ENCODE peak calls at places on chromosomes 13 and 19, in five cellular contexts. One of them, this sample, is unnamed.
A peak's percentile ranks its signal among the peaks of the same experiment; 100 is the strongest.

GRCh38 chr13:33175991-33176390 is 109.6 kb downstream of the STARD13 start:
- DNase-seq in H9: no peak
- DNase-seq in H1: no peak
- DNase-seq in neuronal stem cell: no peak
- DNase-seq in IMR-90: no peak
- DNase-seq in this sample: no peak

GRCh38 chr13:21006141-21007005 is 55.0 kb downstream of the LATS2 start:
- DNase-seq in H9: no peak
- DNase-seq in H1: no peak
- DNase-seq in neuronal stem cell: no peak
- DNase-seq in IMR-90: no peak
- DNase-seq in this sample: no peak

GRCh38 chr13:33115274-33115673 is 99.1 kb downstream of the KL start:
- DNase-seq in H9: no peak
- DNase-seq in H1: no peak
- DNase-seq in IMR-90: no peak
- DNase-seq in neuronal stem cell: no peak
- DNase-seq in this sample: no peak

GRCh38 chr13:114025432-114026127 is 51.7 kb upstream of the C13orf46 start:
- DNase-seq in H9: no peak
- DNase-seq in neuronal stem cell: no peak
- DNase-seq in IMR-90: peak; percentile 78
- DNase-seq in H1: no peak
- DNase-seq in this sample: peak; percentile 82

GRCh38 chr19:40244596-40244995 is 18.1 kb upstream of the CCNP start:
- DNase-seq in H9: no peak
- DNase-seq in H1: no peak
- DNase-seq in neuronal stem cell: no peak
- DNase-seq in IMR-90: no peak
- DNase-seq in this sample: no peak

GRCh38 chr13:71118779-71119364 is 748.1 kb downstream of the DACH1 start:
- DNase-seq in neuronal stem cell: no peak
- DNase-seq in IMR-90: no peak
- DNase-seq in H1: no peak
- DNase-seq in H9: no peak
- DNase-seq in this sample: no peak

GRCh38 chr19:56837892-56838679 is 2.4 kb downstream of the PEG3 start:
- DNase-seq in H1: no peak
- DNase-seq in neuronal stem cell: peak; percentile 75
- DNase-seq in IMR-90: no peak
- DNase-seq in H9: no peak
- DNase-seq in this sample: no peak

GRCh38 chr19:55080121-55080914 is 4.6 kb downstream of the EPS8L1 start:
- DNase-seq in H9: peak; percentile 92
- DNase-seq in IMR-90: peak; percentile 55
- DNase-seq in neuronal stem cell: no peak
- DNase-seq in H1: peak; percentile 94
- DNase-seq in this sample: peak; percentile 75

GRCh38 chr13:25775986-25776385 is 275.8 kb downstream of the SHISA2 start:
- DNase-seq in IMR-90: no peak
- DNase-seq in neuronal stem cell: peak; percentile 39
- DNase-seq in H9: no peak
- DNase-seq in H1: no peak
- DNase-seq in this sample: no peak

GRCh38 chr13:75938811-75939525 is 302.8 kb downstream of the LMO7 start:
- DNase-seq in H1: no peak
- DNase-seq in H9: no peak
- DNase-seq in IMR-90: peak; percentile 19
- DNase-seq in neuronal stem cell: no peak
- DNase-seq in this sample: no peak

GRCh38 chr13:94537740-94538630 is 58.0 kb downstream of the TGDS start:
- DNase-seq in IMR-90: no peak
- DNase-seq in neuronal stem cell: no peak
- DNase-seq in H9: no peak
- DNase-seq in H1: no peak
- DNase-seq in this sample: no peak

GRCh38 chr19:9848060-9848459 is 12.9 kb downstream of the PIN1 start:
- DNase-seq in IMR-90: no peak
- DNase-seq in H1: peak; percentile 83
- DNase-seq in H9: peak; percentile 65
- DNase-seq in neuronal stem cell: no peak
- DNase-seq in this sample: no peak

GRCh38 chr19:10712041-10712440 is 5.8 kb upstream of the DNM2 start:
- DNase-seq in H9: peak; percentile 66
- DNase-seq in H1: peak; percentile 66
- DNase-seq in neuronal stem cell: no peak
- DNase-seq in IMR-90: no peak
- DNase-seq in this sample: no peak

GRCh38 chr19:13024126-13024957 is 29.1 kb downstream of the NFIX start:
- DNase-seq in IMR-90: peak; percentile 45
- DNase-seq in H9: no peak
- DNase-seq in H1: no peak
- DNase-seq in neuronal stem cell: no peak
- DNase-seq in this sample: peak; percentile 25

GRCh38 chr19:29483641-29483920 is 42.2 kb upstream of the VSTM2B start:
- DNase-seq in H9: peak; percentile 5
- DNase-seq in neuronal stem cell: no peak
- DNase-seq in H1: no peak
- DNase-seq in IMR-90: no peak
- DNase-seq in this sample: no peak

GRCh38 chr19:38900816-38901215 is 1.0 kb downstream of the NFKBIB start:
- DNase-seq in H9: no peak
- DNase-seq in IMR-90: no peak
- DNase-seq in neuronal stem cell: no peak
- DNase-seq in H1: no peak
- DNase-seq in this sample: peak; percentile 63

GRCh38 chr13:108086678-108087077 is 128.7 kb downstream of the LIG4 start:
- DNase-seq in IMR-90: peak; percentile 46
- DNase-seq in H9: peak; percentile 39
- DNase-seq in neuronal stem cell: no peak
- DNase-seq in H1: no peak
- DNase-seq in this sample: peak; percentile 35

GRCh38 chr13:59112375-59112774 is 1051.4 kb downstream of the DIAPH3 start:
- DNase-seq in H1: no peak
- DNase-seq in neuronal stem cell: no peak
- DNase-seq in IMR-90: peak; percentile 99
- DNase-seq in H9: no peak
- DNase-seq in this sample: peak; percentile 97

GRCh38 chr13:71218960-71219359 is 648.0 kb downstream of the DACH1 start:
- DNase-seq in H1: no peak
- DNase-seq in H9: no peak
- DNase-seq in IMR-90: no peak
- DNase-seq in neuronal stem cell: peak; percentile 27
- DNase-seq in this sample: no peak

GRCh38 chr19:14248578-14249011 is 42.6 kb upstream of the ADGRL1 start:
- DNase-seq in neuronal stem cell: peak; percentile 87
- DNase-seq in IMR-90: no peak
- DNase-seq in H1: no peak
- DNase-seq in H9: peak; percentile 95
- DNase-seq in this sample: peak; percentile 55

GRCh38 chr13:29454931-29455481 is 140.5 kb downstream of the SLC7A1 start:
- DNase-seq in neuronal stem cell: no peak
- DNase-seq in H1: peak; percentile 55
- DNase-seq in H9: peak; percentile 62
- DNase-seq in IMR-90: peak; percentile 7
- DNase-seq in this sample: peak; percentile 28

GRCh38 chr13:107586216-107586615 is 629.1 kb downstream of the LIG4 start:
- DNase-seq in neuronal stem cell: no peak
- DNase-seq in IMR-90: peak; percentile 89
- DNase-seq in H9: no peak
- DNase-seq in H1: no peak
- DNase-seq in this sample: peak; percentile 72

GRCh38 chr13:107582171-107582570 is 633.2 kb downstream of the LIG4 start:
- DNase-seq in IMR-90: no peak
- DNase-seq in neuronal stem cell: no peak
- DNase-seq in H9: no peak
- DNase-seq in H1: no peak
- DNase-seq in this sample: no peak

DNA sequence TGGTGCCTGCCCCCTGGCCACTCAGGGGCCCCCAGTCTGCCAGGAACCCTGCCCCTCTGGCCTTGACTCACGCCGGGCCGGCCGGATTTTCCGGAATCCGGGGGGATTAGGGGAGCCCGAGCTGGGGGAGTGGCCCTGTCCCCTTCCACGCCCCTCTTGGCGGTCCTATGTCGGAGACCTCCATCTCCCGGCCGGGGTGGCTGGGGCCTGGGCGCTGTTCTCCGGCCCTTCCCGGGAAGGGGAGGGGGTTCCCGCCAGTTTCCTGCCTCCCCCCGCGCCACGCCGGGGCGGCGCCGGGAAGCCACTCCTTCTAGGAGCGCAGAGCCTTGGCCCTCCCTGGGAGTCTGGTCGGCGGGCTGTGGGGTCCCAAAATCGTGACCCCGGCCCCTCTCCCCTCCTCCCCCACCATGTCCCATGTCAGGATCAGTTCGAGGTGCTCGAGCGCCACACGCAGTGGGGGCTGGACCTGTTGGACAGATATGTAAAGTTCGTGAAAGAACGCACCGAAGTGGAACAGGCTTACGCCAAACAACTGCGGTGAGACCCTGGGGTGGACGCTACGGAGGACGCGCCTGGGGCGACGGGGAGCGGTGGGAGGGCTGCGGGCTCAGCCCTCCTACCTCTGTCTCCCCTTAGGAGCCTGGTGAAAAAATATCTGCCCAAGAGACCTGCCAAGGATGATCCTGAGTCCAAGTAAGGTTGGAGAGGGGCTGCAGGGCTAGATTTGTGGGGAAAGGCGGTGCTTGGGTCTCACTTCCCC is 1.3 kb downstream of the TRIP10 start:
- DNase-seq in H1: no peak
- DNase-seq in neuronal stem cell: peak; percentile 67
- DNase-seq in H9: peak; percentile 69
- DNase-seq in IMR-90: peak; percentile 19
- DNase-seq in this sample: peak; percentile 55
- H4K91ac ChIP-seq in H1: no peak overlapping the region
- H4K91ac ChIP-seq in neuronal stem cell: no peak overlapping the region
- H4K91ac ChIP-seq in H9: no peak overlapping the region
- H4K91ac ChIP-seq in IMR-90: peak overlapping the region; percentile 52
- H4K91ac ChIP-seq in this sample: no peak overlapping the region

GRCh38 chr13:105345116-105345515 is 1190.3 kb downstream of the EFNB2 start:
- DNase-seq in IMR-90: no peak
- DNase-seq in neuronal stem cell: no peak
- DNase-seq in H9: no peak
- DNase-seq in H1: no peak
- DNase-seq in this sample: no peak
- H2BK15ac ChIP-seq in IMR-90: peak overlapping the region; percentile 51
- H2BK15ac ChIP-seq in neuronal stem cell: no peak overlapping the region
- H2BK15ac ChIP-seq in H9: no peak overlapping the region
- H2BK15ac ChIP-seq in H1: no peak overlapping the region
- H2BK15ac ChIP-seq in this sample: no peak overlapping the region

GRCh38 chr19:4724252-4724514 is 541 bp upstream of the DPP9 start:
- DNase-seq in neuronal stem cell: no peak
- DNase-seq in H9: no peak
- DNase-seq in IMR-90: no peak
- DNase-seq in H1: no peak
- DNase-seq in this sample: no peak
- H4K91ac ChIP-seq in neuronal stem cell: no peak overlapping the region
- H4K91ac ChIP-seq in H9: no peak overlapping the region
- H4K91ac ChIP-seq in IMR-90: no peak overlapping the region
- H4K91ac ChIP-seq in H1: no peak overlapping the region
- H4K91ac ChIP-seq in this sample: no peak overlapping the region

GRCh38 chr13:44388427-44388826 is 14.8 kb downstream of the SERP2 start:
- DNase-seq in H9: no peak
- DNase-seq in IMR-90: no peak
- DNase-seq in neuronal stem cell: no peak
- DNase-seq in H1: no peak
- DNase-seq in this sample: no peak

GRCh38 chr13:44393391-44393790 is 19.8 kb downstream of the SERP2 start:
- DNase-seq in IMR-90: no peak
- DNase-seq in neuronal stem cell: no peak
- DNase-seq in H1: no peak
- DNase-seq in H9: no peak
- DNase-seq in this sample: no peak

GRCh38 chr13:44386932-44387556 is 13.4 kb downstream of the SERP2 start:
- DNase-seq in IMR-90: no peak
- DNase-seq in H1: no peak
- DNase-seq in H9: no peak
- DNase-seq in neuronal stem cell: no peak
- DNase-seq in this sample: no peak

GRCh38 chr13:44389003-44389666 is 15.5 kb downstream of the SERP2 start:
- DNase-seq in H1: no peak
- DNase-seq in H9: no peak
- DNase-seq in neuronal stem cell: no peak
- DNase-seq in IMR-90: no peak
- DNase-seq in this sample: no peak

GRCh38 chr13:44389856-44390255 is 16.2 kb downstream of the SERP2 start:
- DNase-seq in neuronal stem cell: no peak
- DNase-seq in H9: no peak
- DNase-seq in IMR-90: no peak
- DNase-seq in H1: no peak
- DNase-seq in this sample: no peak
- H2BK15ac ChIP-seq in neuronal stem cell: no peak overlapping the region
- H2BK15ac ChIP-seq in H9: no peak overlapping the region
- H2BK15ac ChIP-seq in IMR-90: no peak overlapping the region
- H2BK15ac ChIP-seq in H1: no peak overlapping the region
- H2BK15ac ChIP-seq in this sample: no peak overlapping the region

GRCh38 chr13:19633340-19634128 is at the start of gene MPHOSPH8:
- DNase-seq in H1: peak; percentile 95
- DNase-seq in IMR-90: peak; percentile 94
- DNase-seq in H9: peak; percentile 95
- DNase-seq in neuronal stem cell: peak; percentile 93
- DNase-seq in this sample: peak; percentile 97

GRCh38 chr13:19632915-19633339 is 532 bp upstream of the MPHOSPH8 start:
- DNase-seq in neuronal stem cell: no peak
- DNase-seq in IMR-90: no peak
- DNase-seq in H9: no peak
- DNase-seq in H1: no peak
- DNase-seq in this sample: no peak

DNA sequence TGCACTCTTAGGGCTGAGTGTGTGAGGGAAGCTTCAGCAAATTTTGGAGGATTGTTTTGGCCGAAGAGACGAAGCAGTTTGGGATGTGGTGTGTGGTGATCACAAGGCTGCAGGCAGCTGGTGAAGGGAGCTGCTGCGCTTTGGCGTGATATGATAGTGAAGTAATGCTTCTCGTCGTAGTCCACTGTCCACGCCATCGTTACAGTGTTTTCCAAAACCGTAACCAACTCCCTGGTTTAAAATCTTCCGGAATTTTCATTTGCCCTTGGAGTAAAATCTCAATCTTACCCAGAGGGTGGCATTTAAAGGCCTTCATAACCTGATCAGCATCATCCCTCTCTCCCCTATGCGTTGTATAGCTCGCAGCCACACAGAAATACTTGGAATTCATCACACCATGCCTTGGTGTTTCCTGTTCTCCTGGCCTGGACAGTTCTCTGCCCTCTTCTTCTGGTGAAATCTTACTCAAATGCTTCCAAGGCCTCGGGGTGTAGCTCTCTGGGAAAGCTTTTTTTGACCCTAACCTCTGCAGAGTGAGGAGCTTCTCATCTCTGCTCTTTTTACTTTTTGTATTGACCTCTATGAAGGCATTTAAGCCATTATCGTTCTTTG is 776 bp downstream of the MPHOSPH8 start:
- DNase-seq in neuronal stem cell: no peak
- DNase-seq in H1: no peak
- DNase-seq in IMR-90: peak; percentile 57
- DNase-seq in H9: no peak
- DNase-seq in this sample: peak; percentile 70
- H4K91ac ChIP-seq in neuronal stem cell: no peak overlapping the region
- H4K91ac ChIP-seq in H1: no peak overlapping the region
- H4K91ac ChIP-seq in IMR-90: no peak overlapping the region
- H4K91ac ChIP-seq in H9: no peak overlapping the region
- H4K91ac ChIP-seq in this sample: no peak overlapping the region